ENCODE peak calls at places on chromosomes 6 and 20, in ten cellular contexts. H is OCI-LY7, U is ovary, S is cardiac muscle cell, D is psoas muscle, Z is fibroblast of lung, O is dorsolateral prefrontal cortex, B is HCT116, E is epithelial cell of esophagus, J is tibial artery. T is an unnamed sample.

GRCh38 chr20:39269031-39269461 is 306.9 kb downstream of the DHX35 start:
- DNase-seq in H (peak), U (no peak), S (peak), D (peak), Z (peak), O (peak), B (peak), E (peak), J (no peak), T (peak)

GRCh38 chr6:121694389-121695185 is 259.1 kb downstream of the GJA1 start:
- DNase-seq in H (no peak), U (no peak), S (peak), D (no peak), Z (peak), O (no peak), B (no peak), E (no peak), J (no peak), T (peak)

GRCh38 chr6:14375940-14376339 is 258.4 kb downstream of the CD83 start:
- DNase-seq in H (no peak), U (no peak), S (no peak), D (no peak), Z (no peak), O (no peak), B (no peak), E (no peak), J (no peak), T (no peak)

GRCh38 chr6:44735631-44735963 is 348.1 kb downstream of the CDC5L start:
- DNase-seq in H (no peak), U (no peak), S (peak), D (no peak), Z (peak), O (no peak), B (no peak), E (peak), J (no peak), T (peak)

GRCh38 chr20:51059862-51060261 is 37.0 kb upstream of the KCNG1 start:
- DNase-seq in H (no peak), U (no peak), S (peak), D (no peak), Z (peak), O (no peak), B (no peak), E (no peak), J (no peak), T (no peak)

GRCh38 chr6:7841781-7842468 is 68.7 kb downstream of the TXNDC5 start:
- DNase-seq in H (no peak), U (no peak), S (peak), D (no peak), Z (no peak), O (no peak), B (no peak), E (no peak), J (no peak), T (peak)

GRCh38 chr6:124958759-124959354 is 3.4 kb upstream of the RNF217 start:
- DNase-seq in H (no peak), U (no peak), S (peak), D (no peak), Z (peak), O (no peak), B (no peak), E (peak), J (no peak), T (peak)

GRCh38 chr6:113971786-113972185 is 838 bp upstream of the HDAC2 start:
- DNase-seq in H (peak), U (no peak), S (peak), D (no peak), Z (no peak), O (no peak), B (no peak), E (peak), J (no peak), T (peak)

GRCh38 chr6:1643830-1644445 is 34.2 kb downstream of the FOXC1 start:
- DNase-seq in H (no peak), U (no peak), S (no peak), D (no peak), Z (no peak), O (no peak), B (no peak), E (no peak), J (peak), T (no peak)
- TF ChIP-seq CTCF in H (no peak), U (no peak), S (no peak), D (no peak), Z (no peak), O (no peak), B (no peak), E (no peak), J (no peak), T (no peak)

GRCh38 chr20:34013532-34013931 is 19.8 kb downstream of the RALY start:
- DNase-seq in H (no peak), U (no peak), S (no peak), D (no peak), Z (no peak), O (no peak), B (no peak), E (no peak), J (no peak), T (no peak)

GRCh38 chr20:34011275-34011674 is 17.6 kb downstream of the RALY start:
- DNase-seq in H (no peak), U (no peak), S (no peak), D (no peak), Z (no peak), O (no peak), B (no peak), E (no peak), J (no peak), T (no peak)

GRCh38 chr20:34010405-34010895 is 16.7 kb downstream of the RALY start:
- DNase-seq in H (no peak), U (no peak), S (peak), D (no peak), Z (no peak), O (no peak), B (no peak), E (no peak), J (no peak), T (peak)

GRCh38 chr20:34012735-34013134 is 19.0 kb downstream of the RALY start:
- DNase-seq in H (no peak), U (no peak), S (no peak), D (no peak), Z (no peak), O (no peak), B (no peak), E (no peak), J (no peak), T (no peak)

DNA sequence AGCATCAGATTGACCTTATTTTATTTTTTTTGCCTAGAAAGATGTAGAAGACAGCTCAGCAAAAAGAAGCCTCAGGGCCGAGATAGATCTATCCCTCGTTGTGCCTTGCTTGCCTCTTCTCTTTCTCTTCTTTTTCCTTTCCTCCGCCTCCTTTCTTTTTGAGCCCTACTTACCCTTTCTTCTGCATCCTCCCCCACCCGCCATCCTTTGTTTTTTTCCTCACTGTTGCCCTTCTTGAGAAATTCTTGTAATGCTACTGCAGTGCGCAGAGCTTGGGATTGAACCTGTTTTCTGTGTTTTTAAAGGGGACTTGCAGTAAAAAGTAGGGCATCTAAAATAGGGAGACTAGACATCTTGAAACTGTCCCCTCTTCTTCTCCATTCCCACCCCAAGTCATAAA is 18.6 kb downstream of the RALY start:
- DNase-seq in H (no peak), U (no peak), S (no peak), D (no peak), Z (no peak), O (no peak), B (no peak), E (no peak), J (no peak), T (no peak)
- H3K4me3 ChIP-seq in H (no peak), U (no peak), S (no peak), D (no peak), Z (no peak), O (no peak), B (no peak), E (no peak), J (no peak), T (no peak)

GRCh38 chr6:77021232-77021631 is 442.1 kb downstream of the HTR1B start:
- DNase-seq in H (no peak), U (no peak), S (no peak), D (no peak), Z (no peak), O (no peak), B (no peak), E (no peak), J (no peak), T (no peak)
- TF ChIP-seq CTCF in H (no peak), U (no peak), S (no peak), D (no peak), Z (no peak), O (no peak), B (no peak), E (no peak), J (no peak), T (no peak)

DNA sequence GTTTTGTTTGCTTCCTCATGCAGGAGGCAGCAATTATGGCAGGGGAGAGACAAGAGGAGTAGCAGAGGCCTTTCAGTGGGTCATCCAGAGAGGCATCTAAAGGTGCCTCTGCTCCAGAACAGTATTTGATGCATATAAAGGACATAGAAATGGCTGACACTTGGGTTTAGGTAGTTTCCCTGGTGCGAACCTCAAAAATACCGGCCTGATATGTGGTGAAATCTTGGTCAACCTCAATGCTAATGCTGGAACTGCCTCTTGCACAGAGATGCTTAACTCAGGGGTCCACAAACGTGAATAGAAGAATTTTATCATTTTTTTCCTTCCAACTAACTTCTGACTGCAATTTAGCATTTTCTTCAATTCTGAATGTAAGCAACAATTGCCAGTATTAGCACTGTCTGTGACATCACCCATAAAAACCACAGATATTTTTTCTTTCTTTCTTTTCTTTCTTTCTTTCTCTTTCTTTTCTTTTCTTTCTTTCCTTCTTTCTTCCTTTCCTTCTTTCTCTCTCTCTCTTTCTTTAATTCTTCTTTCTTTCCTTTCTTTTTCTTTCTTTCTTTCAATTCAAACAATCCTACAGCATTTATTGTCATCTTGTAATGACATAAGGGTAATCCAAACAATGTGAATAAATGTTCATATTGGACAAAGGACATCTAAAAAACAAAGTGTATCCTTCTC is 180.0 kb upstream of the UST start:
- DNase-seq in H (no peak), U (no peak), S (no peak), D (no peak), Z (no peak), O (no peak), B (no peak), E (no peak), J (no peak), T (no peak)
- H3K4me3 ChIP-seq in H (no peak), U (no peak), S (no peak), D (no peak), Z (no peak), O (no peak), B (no peak), E (no peak), J (no peak), T (no peak)

GRCh38 chr6:96760153-96760687 is 77.1 kb downstream of the GPR63 start:
- DNase-seq in H (peak), U (no peak), S (no peak), D (no peak), Z (no peak), O (no peak), B (no peak), E (no peak), J (no peak), T (no peak)
- TF ChIP-seq CTCF in H (peak), U (no peak), S (no peak), D (no peak), Z (no peak), O (peak), B (peak), E (no peak), J (peak), T (no peak)

DNA sequence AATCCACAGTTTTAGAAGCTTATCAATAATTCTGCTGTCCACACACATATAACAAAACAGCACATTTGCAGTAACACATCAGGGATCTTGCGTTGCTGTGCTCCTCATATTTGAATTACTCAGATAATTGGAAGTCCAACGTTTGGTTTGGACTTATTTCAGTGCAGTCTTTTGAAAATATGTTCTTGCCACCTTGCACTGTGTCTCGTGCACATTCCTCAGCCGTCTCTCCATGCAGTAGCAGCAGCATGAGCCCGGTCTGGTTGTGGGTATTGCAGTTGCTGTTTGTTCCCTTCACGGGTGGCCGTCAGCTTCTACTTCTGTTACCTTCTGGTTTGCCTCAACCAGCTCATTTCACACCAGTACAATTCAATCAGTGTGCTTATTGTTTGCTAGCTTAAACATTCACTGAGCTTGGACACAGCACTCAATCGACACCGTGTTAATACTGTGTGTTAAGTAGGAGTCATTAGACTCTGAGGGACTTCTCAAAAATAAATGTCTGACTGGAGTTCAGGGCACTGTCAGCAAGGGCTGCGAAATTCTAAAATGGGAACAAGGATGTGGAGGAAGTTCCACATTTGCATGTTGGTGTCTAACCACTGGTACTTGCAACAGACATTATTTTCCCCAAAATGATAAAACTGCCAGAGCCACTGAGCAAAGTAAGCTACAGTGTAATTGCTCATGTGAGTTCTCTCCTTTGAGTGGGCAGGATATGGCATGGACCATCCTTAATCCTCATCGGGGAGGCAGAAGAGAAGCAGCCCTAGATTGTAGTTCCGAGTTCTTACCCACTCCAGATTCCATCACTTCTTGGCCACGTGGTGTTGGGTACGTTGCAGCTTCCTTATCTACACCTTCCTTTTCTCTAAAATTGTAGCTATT is 215.7 kb downstream of the SLC24A3 start:
- DNase-seq in H (no peak), U (no peak), S (no peak), D (no peak), Z (no peak), O (no peak), B (no peak), E (no peak), J (no peak), T (no peak)
- H3K4me3 ChIP-seq in H (no peak), U (no peak), S (no peak), D (peak), Z (no peak), O (no peak), B (no peak), E (no peak), J (no peak), T (no peak)

DNA sequence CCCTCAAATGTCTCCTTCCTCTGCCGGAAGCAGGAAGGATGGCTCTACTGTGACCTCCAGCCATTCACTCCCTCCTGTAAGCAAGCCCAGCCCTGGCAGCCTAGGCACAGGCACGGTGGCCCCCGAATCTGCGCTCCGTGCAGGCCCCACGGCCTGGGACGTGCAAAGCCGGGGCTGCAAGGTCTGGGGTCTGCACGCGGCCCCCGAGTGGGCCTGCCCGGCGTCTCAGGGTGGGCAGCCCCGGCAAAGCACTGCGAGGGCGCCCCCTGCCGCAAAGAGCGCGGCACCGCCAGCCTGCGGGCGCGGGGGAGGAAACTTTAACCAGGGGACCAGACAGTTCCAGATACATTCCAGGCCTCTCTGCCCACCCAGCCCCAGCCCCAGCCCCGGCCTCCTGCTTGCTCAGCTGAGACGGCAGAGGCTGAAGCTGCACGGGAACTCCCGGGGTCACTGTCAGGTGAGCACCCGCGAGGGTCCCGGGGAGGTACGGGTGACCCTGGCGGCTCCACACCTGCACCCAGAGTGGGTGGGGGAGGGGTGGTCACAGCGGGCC is 98.8 kb downstream of the ASXL1 start:
- DNase-seq in H (peak), U (peak), S (peak), D (peak), Z (peak), O (peak), B (no peak), E (no peak), J (no peak), T (peak)
- TF ChIP-seq CTCF in H (peak), U (peak), S (peak), D (peak), Z (peak), O (peak), B (peak), E (peak), J (peak), T (peak)

DNA sequence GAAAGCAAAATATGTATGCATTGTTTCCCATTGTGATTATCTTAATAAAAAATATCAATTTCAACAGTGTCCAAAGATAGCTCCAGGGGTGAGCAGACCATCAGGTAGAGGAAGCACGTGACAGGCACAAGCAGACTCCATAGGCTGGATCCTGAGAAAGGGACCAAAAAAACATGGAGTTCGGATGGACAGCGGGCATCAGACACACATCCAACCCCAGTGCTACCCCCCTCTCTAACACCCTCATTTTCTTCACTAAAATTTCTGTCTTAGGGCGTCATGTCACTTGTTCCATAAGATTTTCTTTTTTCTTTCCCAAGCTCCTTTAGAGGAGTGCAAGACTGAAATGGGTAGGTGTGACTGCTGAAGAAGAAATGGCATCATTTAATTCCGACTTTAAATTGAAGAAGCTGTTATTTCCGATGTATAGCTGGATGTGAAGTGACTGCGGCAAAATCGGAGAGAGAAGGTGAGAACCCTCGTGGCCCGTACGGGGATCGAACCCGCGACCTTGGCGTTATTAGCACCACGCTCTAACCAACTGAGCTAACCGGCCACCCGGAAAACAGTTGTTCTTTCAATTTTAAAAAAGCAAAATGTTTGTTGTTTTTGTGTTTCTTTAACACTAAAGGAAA is 10.3 kb upstream of the PRSS16 start:
- DNase-seq in H (peak), U (no peak), S (peak), D (no peak), Z (peak), O (no peak), B (peak), E (peak), J (no peak), T (peak)
- H3K4me3 ChIP-seq in H (no peak), U (no peak), S (peak), D (no peak), Z (no peak), O (no peak), B (no peak), E (no peak), J (no peak), T (peak)

T was measured in fibroblast of pulmonary artery.